ENCODE peak calls at places on chromosomes 11 and 22, in eight cellular contexts. I is stomach, T is transverse colon, V is IMR-90, Y is prostate gland, M is HepG2, L is Peyer's patch, X is tibial nerve. K is an unnamed sample.
A peak's percentile ranks its signal among the peaks of the same experiment; 100 is the strongest.

GRCh38 chr22:42927966-42928365 is 70.9 kb upstream of the ARFGAP3 start:
- DNase-seq in T (no peak), Y (no peak), I (no peak), M (no peak), L (no peak), V (no peak), X (no peak), K (no peak)

GRCh38 chr11:96162816-96163499 is 180.0 kb downstream of the MAML2 start:
- DNase-seq in L (no peak), I (no peak), V (peak; percentile 95), Y (no peak), M (no peak), X (peak; percentile 25), T (no peak), K (peak; percentile 19)

GRCh38 chr11:111913997-111914396 is 1.5 kb downstream of the HSPB2 start:
- DNase-seq in L (no peak), X (peak; percentile 81), M (peak; percentile 46), I (no peak), V (peak; percentile 76), Y (no peak), T (no peak), K (peak; percentile 66)

GRCh38 chr22:46043339-46043738 is 66.4 kb upstream of the WNT7B start:
- DNase-seq in Y (no peak), V (no peak), M (no peak), L (peak; percentile 39), X (no peak), I (peak; percentile 24), T (no peak), K (no peak)

GRCh38 chr11:17610402-17610894 is 63.4 kb downstream of the OTOG start:
- DNase-seq in V (no peak), X (no peak), T (no peak), Y (no peak), M (no peak), L (no peak), I (no peak), K (no peak)

GRCh38 chr11:70524096-70524922 is 126.0 kb downstream of the CTTN start:
- DNase-seq in M (no peak), V (peak; percentile 18), T (no peak), I (no peak), X (no peak), Y (no peak), L (peak; percentile 30), K (no peak)

GRCh38 chr11:92424281-92424680 is 199.7 kb downstream of the FAT3 start:
- DNase-seq in T (no peak), Y (no peak), X (no peak), L (no peak), M (no peak), V (peak; percentile 51), I (no peak), K (no peak)

GRCh38 chr22:37392929-37393328 is 34.4 kb downstream of the ELFN2 start:
- DNase-seq in M (no peak), T (no peak), X (no peak), V (no peak), L (no peak), Y (no peak), I (no peak), K (no peak)

GRCh38 chr22:24054356-24054755 is 43.3 kb downstream of the CABIN1 start:
- DNase-seq in I (no peak), V (peak; percentile 66), X (no peak), Y (no peak), T (no peak), L (no peak), M (no peak), K (no peak)

GRCh38 chr11:119750056-119750455 is 21.1 kb upstream of the NECTIN1 start:
- DNase-seq in Y (no peak), X (no peak), T (no peak), I (no peak), V (no peak), M (no peak), L (no peak), K (no peak)

GRCh38 chr22:37647928-37648327 is 8.5 kb downstream of the SH3BP1 start:
- DNase-seq in V (no peak), M (no peak), I (peak; percentile 54), T (peak; percentile 67), X (no peak), L (peak; percentile 90), Y (no peak), K (peak; percentile 95)

GRCh38 chr11:111694851-111695250 is 71.3 kb downstream of the PPP2R1B start:
- DNase-seq in L (no peak), Y (no peak), M (no peak), T (no peak), V (peak; percentile 99), I (no peak), X (peak; percentile 24), K (no peak)

GRCh38 chr11:31106326-31106725 is 263.2 kb downstream of the DCDC1 start:
- DNase-seq in L (no peak), T (no peak), V (no peak), X (no peak), I (no peak), M (no peak), Y (no peak), K (no peak)

GRCh38 chr11:24391165-24391564 is 105.7 kb upstream of the LUZP2 start:
- DNase-seq in I (no peak), Y (no peak), T (no peak), V (peak; percentile 87), X (no peak), M (no peak), L (no peak), K (no peak)

GRCh38 chr11:121466063-121466794 is 13.5 kb upstream of the SORL1-AS1 start:
- DNase-seq in V (peak; percentile 95), M (peak; percentile 76), X (peak; percentile 58), T (peak; percentile 95), Y (peak; percentile 99), L (peak; percentile 98), I (peak; percentile 92), K (peak; percentile 97)

GRCh38 chr11:121461843-121462242 is 9.1 kb upstream of the SORL1-AS1 start:
- DNase-seq in I (no peak), V (no peak), X (no peak), T (no peak), L (no peak), M (no peak), Y (no peak), K (no peak)

GRCh38 chr11:121464352-121464946 is 11.7 kb upstream of the SORL1-AS1 start:
- DNase-seq in L (no peak), V (peak; percentile 94), Y (peak; percentile 65), I (no peak), T (peak; percentile 51), M (peak; percentile 15), X (no peak), K (peak; percentile 87)

GRCh38 chr11:121465709-121466062 is 12.9 kb upstream of the SORL1-AS1 start:
- DNase-seq in M (no peak), Y (no peak), V (no peak), T (peak; percentile 40), I (no peak), L (peak; percentile 68), X (no peak), K (no peak)

DNA sequence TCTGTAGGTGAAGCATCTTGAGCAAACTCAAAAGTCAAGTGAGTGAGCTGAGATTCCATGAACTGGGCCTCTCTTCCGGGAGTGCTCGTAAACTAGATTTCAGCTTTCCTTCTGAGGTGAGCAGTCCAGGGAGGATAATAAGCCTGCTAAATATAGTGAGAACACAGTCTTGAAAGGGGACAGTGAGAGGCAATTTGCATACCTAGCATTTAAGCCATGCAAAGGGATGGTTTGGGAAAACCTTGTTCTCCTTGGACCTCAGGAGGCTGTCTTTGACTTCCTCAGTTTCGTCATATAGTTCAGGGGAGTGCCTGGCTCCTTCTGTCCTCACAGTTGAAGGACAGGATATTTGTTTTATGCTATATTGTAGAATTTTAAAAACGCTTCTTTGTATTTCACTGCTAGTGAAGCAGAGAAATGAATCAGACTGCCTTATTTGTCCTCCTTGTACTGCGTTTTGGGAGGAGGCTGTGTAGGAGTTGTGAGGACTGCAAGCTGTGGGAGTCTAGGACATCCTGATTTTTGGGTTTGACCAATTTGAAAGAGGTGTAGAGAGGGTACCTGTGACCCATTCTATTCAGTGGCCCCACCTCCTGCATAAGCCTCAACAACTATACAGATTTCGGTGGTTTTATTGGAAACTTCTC is 11.0 kb upstream of the SORL1-AS1 start:
- DNase-seq in I (no peak), T (no peak), V (no peak), Y (no peak), X (no peak), L (no peak), M (no peak), K (no peak)
- H3K27ac ChIP-seq in I (peak overlapping the region; percentile 22), T (peak overlapping the region; percentile 84), V (no peak overlapping the region), Y (peak overlapping the region; percentile 73), X (no peak overlapping the region), L (no peak overlapping the region), M (peak overlapping the region; percentile 6), K (peak overlapping the region; percentile 66)

DNA sequence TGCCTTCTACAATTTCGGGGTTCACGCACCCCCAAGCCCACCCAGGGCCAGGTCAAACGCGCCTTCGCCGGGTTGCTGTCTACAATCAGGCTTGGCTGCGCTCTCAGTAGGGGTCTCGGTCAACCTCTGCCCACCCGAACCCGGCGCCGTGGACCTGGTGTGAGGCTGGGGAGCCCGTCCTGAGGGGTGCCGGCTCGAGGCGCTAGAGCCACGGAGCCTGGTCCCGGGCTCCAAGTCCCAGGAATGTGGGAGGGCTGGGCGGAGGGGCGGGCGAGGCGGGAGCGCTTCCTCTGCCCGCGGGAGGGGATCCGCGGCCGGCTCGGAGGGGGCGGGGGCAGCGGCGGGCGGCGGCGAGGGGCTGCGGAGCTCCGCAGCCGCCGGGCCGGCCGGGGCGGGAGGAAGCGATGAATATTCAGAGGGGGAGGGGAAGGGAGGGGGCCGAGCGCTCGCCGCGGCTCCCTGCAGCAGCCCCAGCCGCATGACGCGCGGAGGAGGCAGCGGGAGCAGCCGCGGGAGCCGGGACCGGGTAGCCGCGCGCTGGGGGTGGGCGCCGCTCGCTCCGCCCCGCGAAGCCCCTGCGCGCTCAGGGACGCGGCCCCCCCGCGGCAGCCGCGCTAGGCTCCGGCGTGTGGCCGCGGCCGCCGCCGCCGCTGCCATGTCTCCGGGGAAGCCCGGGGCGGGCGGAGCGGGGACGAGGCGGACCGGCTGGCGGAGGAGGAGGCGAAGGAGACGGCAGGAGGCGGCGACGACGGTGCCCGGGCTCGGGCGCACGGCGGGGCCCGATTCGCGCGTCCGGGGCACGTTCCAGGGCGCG is at the start of gene PTPRJ:
- DNase-seq in Y (peak; percentile 66), L (peak; percentile 79), I (peak; percentile 70), T (peak; percentile 63), V (peak; percentile 48), M (no peak), X (no peak), K (peak; percentile 37)
- TF ChIP-seq POLR2A in Y (no peak), L (peak; percentile 44), I (no peak), T (no peak), V (peak; percentile 18), M (no peak), X (peak; percentile 77), K (peak; percentile 10)

DNA sequence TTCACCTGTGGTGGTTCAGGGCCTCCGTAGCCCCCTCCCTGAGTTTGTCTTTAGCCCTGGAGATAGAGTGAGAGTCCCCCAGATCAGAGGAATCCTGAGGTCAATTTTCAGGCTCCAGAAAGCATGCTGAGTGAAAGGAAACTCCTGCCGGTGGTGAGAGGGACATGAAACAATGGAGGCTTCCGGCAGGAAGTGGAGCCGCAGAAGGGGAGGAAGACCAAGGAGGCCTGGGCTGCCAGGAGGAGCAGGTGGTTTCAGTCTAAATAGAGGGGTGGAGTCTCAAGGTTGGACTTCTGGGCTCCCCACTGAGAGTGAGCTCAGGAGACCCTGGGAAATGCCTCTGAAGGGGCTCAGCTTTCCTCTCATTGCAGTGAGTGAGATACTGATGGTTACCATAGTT is 10.6 kb downstream of the SLCO2B1 start:
- DNase-seq in I (no peak), Y (no peak), V (no peak), L (no peak), M (no peak), T (no peak), X (no peak), K (no peak)
- H3K4me1 ChIP-seq in I (peaks cover 50% of the 10 kb centered on the region), Y (no peaks in the 10 kb centered on the region), V (no peaks in the 10 kb centered on the region), L (peaks cover 5% of the 10 kb centered on the region), M (peaks cover 100% of the 10 kb centered on the region), T (peaks cover 11% of the 10 kb centered on the region), X (no peaks in the 10 kb centered on the region), K (peaks cover 34% of the 10 kb centered on the region)

GRCh38 chr22:28736296-28737155 is 5.1 kb downstream of the CHEK2 start:
- DNase-seq in T (no peak), Y (no peak), X (no peak), M (no peak), L (no peak), V (no peak), I (no peak), K (no peak)
- H3K27ac ChIP-seq in T (no peak overlapping the region), Y (no peak overlapping the region), X (no peak overlapping the region), M (no peak overlapping the region), L (no peak overlapping the region), V (no peak overlapping the region), I (no peak overlapping the region), K (no peak overlapping the region)

K was measured in adrenal gland.